ENCODE peak calls at places on chromosomes 16 and 17, in five cellular contexts. E is central memory CD4-positive, alpha-beta T cell; Q is colonic mucosa; W is NCI-H1105; A is H9. S is an unnamed sample.

GRCh38 chr16:89325861-89326471 is 108.5 kb downstream of the ZNF778 start:
- DNase-seq in Q (peak), E (no peak), W (no peak), A (no peak), S (peak)

GRCh38 chr17:41456206-41456605 is 11.0 kb downstream of the KRT32 start:
- DNase-seq in A (peak), E (no peak), W (no peak), Q (no peak), S (no peak)

GRCh38 chr17:42285346-42286050 is 2.8 kb upstream of the STAT5A start:
- DNase-seq in W (no peak), A (peak), E (no peak), Q (no peak), S (no peak)

GRCh38 chr17:48732688-48733629 is 4.4 kb upstream of the HOXB13 start:
- DNase-seq in A (peak), Q (peak), E (no peak), W (no peak), S (no peak)

GRCh38 chr16:22681881-22682291 is 132.1 kb upstream of the HS3ST2 start:
- DNase-seq in W (no peak), A (no peak), E (no peak), Q (no peak), S (no peak)

GRCh38 chr16:89170346-89171215 is 967 bp upstream of the CDH15 start:
- DNase-seq in W (peak), A (peak), Q (peak), E (no peak), S (peak)

GRCh38 chr17:30433514-30433913 is 43.7 kb upstream of the GOSR1 start:
- DNase-seq in Q (no peak), W (peak), A (no peak), E (no peak), S (peak)

GRCh38 chr16:12245923-12246290 is 269.4 kb downstream of the SNX29 start:
- DNase-seq in Q (no peak), A (no peak), E (no peak), W (peak), S (no peak)

GRCh38 chr17:37743612-37743874 is 1.3 kb downstream of the HNF1B start:
- DNase-seq in E (no peak), Q (peak), W (no peak), A (peak), S (no peak)

GRCh38 chr17:39563476-39563875 is 44.2 kb downstream of the NEUROD2 start:
- DNase-seq in A (peak), E (no peak), W (peak), Q (no peak), S (no peak)

GRCh38 chr17:50080827-50081226 is 14.3 kb upstream of the PDK2 start:
- DNase-seq in E (no peak), Q (no peak), W (no peak), A (no peak), S (no peak)

GRCh38 chr16:22077700-22078313 is 14.5 kb upstream of the VWA3A start:
- DNase-seq in W (peak), Q (peak), A (peak), E (peak), S (peak)

GRCh38 chr16:76539609-76540008 is 262.4 kb downstream of the CNTNAP4 start:
- DNase-seq in W (no peak), A (no peak), E (no peak), Q (no peak), S (no peak)

GRCh38 chr16:66376577-66377326 is 10.3 kb downstream of the CDH5 start:
- DNase-seq in E (no peak), W (no peak), A (no peak), Q (no peak), S (no peak)

GRCh38 chr17:56593073-56593740 is at the start of gene NOG:
- DNase-seq in A (peak), E (no peak), Q (peak), W (peak), S (no peak)

GRCh38 chr16:13453938-13454553 is 465.9 kb upstream of the ERCC4 start:
- DNase-seq in W (peak), A (no peak), Q (peak), E (no peak), S (peak)

GRCh38 chr16:50306287-50306686 is 39.9 kb downstream of the ADCY7 start:
- DNase-seq in Q (no peak), W (no peak), A (no peak), E (no peak), S (no peak)

GRCh38 chr17:41308251-41308917 is 725 bp downstream of the KRTAP16-1 start:
- DNase-seq in A (no peak), Q (no peak), W (no peak), E (peak), S (peak)

GRCh38 chr16:11586856-11587642 is at the start of gene LITAF:
- DNase-seq in W (peak), Q (peak), A (peak), E (peak), S (no peak)

GRCh38 chr16:2919511-2920255 is 8.0 kb downstream of the FLYWCH1 start:
- DNase-seq in Q (peak), A (peak), W (peak), E (peak), S (peak)

GRCh38 chr17:4492762-4493561 is 5.7 kb upstream of the SPNS2 start:
- DNase-seq in E (no peak), W (no peak), Q (peak), A (peak), S (peak)